ENCODE peak calls at places on chromosomes 2 and 18, in seven cellular contexts. T is activated CD4-positive, alpha-beta T cell treated with anti-CD3 and anti-CD28 coated beads for 24 hours; L is kidney glomerular epithelial cell; X is T follicular helper cell; N is DMS153; B is body of pancreas; O is activated gamma-delta T cell treated with Interleukin-2 at 50 U/mL for 16 hours. Q is an unnamed sample.

GRCh38 chr2:37847792-37848191 is 77.3 kb upstream of the RMDN2 start:
- DNase-seq in T (no peak), L (no peak), X (no peak), N (no peak), B (no peak), O (no peak), Q (no peak)

GRCh38 chr18:6328624-6329016 is 86.1 kb downstream of the L3MBTL4 start:
- DNase-seq in T (no peak), L (no peak), X (no peak), N (no peak), B (peak), O (no peak), Q (no peak)

GRCh38 chr2:119422521-119422920 is 9.1 kb upstream of the TMEM37 start:
- DNase-seq in T (no peak), L (no peak), X (no peak), N (no peak), B (no peak), O (no peak), Q (no peak)

GRCh38 chr2:233074106-233074505 is 14.0 kb downstream of the INPP5D start:
- DNase-seq in T (no peak), L (no peak), X (no peak), N (no peak), B (no peak), O (no peak), Q (no peak)

GRCh38 chr18:61609131-61609530 is 275.9 kb downstream of the CDH20 start:
- DNase-seq in T (no peak), L (no peak), X (no peak), N (no peak), B (no peak), O (no peak), Q (no peak)

GRCh38 chr2:232937278-232937906 is 67.3 kb downstream of the SNORC start:
- DNase-seq in T (no peak), L (peak), X (no peak), N (no peak), B (no peak), O (no peak), Q (no peak)

GRCh38 chr2:168592181-168592831 is 136.2 kb downstream of the CERS6 start:
- DNase-seq in T (no peak), L (no peak), X (no peak), N (no peak), B (no peak), O (no peak), Q (no peak)

GRCh38 chr2:119255760-119256573 is 32.3 kb downstream of the STEAP3 start:
- DNase-seq in T (no peak), L (peak), X (no peak), N (peak), B (no peak), O (no peak), Q (no peak)

GRCh38 chr2:66495788-66496640 is 61.1 kb downstream of the MEIS1 start:
- DNase-seq in T (no peak), L (peak), X (no peak), N (no peak), B (peak), O (no peak), Q (no peak)

GRCh38 chr18:43587538-43588153 is 310.4 kb upstream of the SYT4 start:
- DNase-seq in T (no peak), L (peak), X (no peak), N (peak), B (no peak), O (no peak), Q (no peak)

GRCh38 chr2:13550832-13551231 is 834.1 kb downstream of the TRIB2 start:
- DNase-seq in T (no peak), L (no peak), X (no peak), N (peak), B (no peak), O (no peak), Q (no peak)

GRCh38 chr2:36812196-36812595 is 115.7 kb downstream of the VIT start:
- DNase-seq in T (no peak), L (no peak), X (no peak), N (no peak), B (no peak), O (no peak), Q (no peak)

GRCh38 chr2:189444322-189444721 is 3.0 kb downstream of the WDR75 start:
- DNase-seq in T (no peak), L (no peak), X (no peak), N (no peak), B (no peak), O (no peak), Q (no peak)

GRCh38 chr2:11889854-11890253 is 143.4 kb downstream of the LPIN1 start:
- DNase-seq in T (no peak), L (no peak), X (no peak), N (no peak), B (no peak), O (no peak), Q (no peak)

GRCh38 chr2:203861197-203861596 is 6.4 kb upstream of the CTLA4 start:
- DNase-seq in T (no peak), L (no peak), X (no peak), N (no peak), B (no peak), O (no peak), Q (no peak)

GRCh38 chr2:28348149-28348567 is 44.5 kb upstream of the FOSL2 start:
- DNase-seq in T (no peak), L (no peak), X (no peak), N (no peak), B (no peak), O (peak), Q (peak)

GRCh38 chr18:52219102-52219501 is 120.9 kb upstream of the DCC start:
- DNase-seq in T (no peak), L (no peak), X (no peak), N (no peak), B (no peak), O (no peak), Q (no peak)

GRCh38 chr2:77397763-77398162 is 124.4 kb downstream of the LRRTM4 start:
- DNase-seq in T (no peak), L (peak), X (no peak), N (no peak), B (no peak), O (no peak), Q (no peak)

GRCh38 chr2:144211826-144212225 is 308.1 kb downstream of the ZEB2 start:
- DNase-seq in T (no peak), L (no peak), X (no peak), N (no peak), B (no peak), O (no peak), Q (no peak)

GRCh38 chr18:36075862-36076587 is 8.7 kb upstream of the RPRD1A start:
- DNase-seq in T (no peak), L (no peak), X (no peak), N (peak), B (no peak), O (no peak), Q (no peak)

GRCh38 chr18:69774831-69775230 is 172.8 kb downstream of the CD226 start:
- DNase-seq in T (no peak), L (no peak), X (no peak), N (no peak), B (no peak), O (no peak), Q (no peak)

GRCh38 chr2:69366-70344 is 23.4 kb upstream of the FAM110C start:
- DNase-seq in T (no peak), L (peak), X (no peak), N (peak), B (peak), O (no peak), Q (no peak)

GRCh38 chr2:235063501-235063961 is 111.7 kb downstream of the SH3BP4 start:
- DNase-seq in T (no peak), L (no peak), X (no peak), N (no peak), B (no peak), O (no peak), Q (no peak)

GRCh38 chr2:69119541-69119940 is 106.6 kb downstream of the ANTXR1 start:
- DNase-seq in T (no peak), L (no peak), X (no peak), N (peak), B (no peak), O (no peak), Q (no peak)

GRCh38 chr2:24860631-24861030 is 59.4 kb downstream of the ADCY3 start:
- DNase-seq in T (no peak), L (no peak), X (no peak), N (no peak), B (no peak), O (no peak), Q (no peak)

GRCh38 chr18:52152036-52152435 is 188.0 kb upstream of the DCC start:
- DNase-seq in T (no peak), L (no peak), X (no peak), N (no peak), B (no peak), O (no peak), Q (no peak)

GRCh38 chr2:219451626-219452360 is 17.1 kb downstream of the SPEG start:
- DNase-seq in T (no peak), L (no peak), X (no peak), N (no peak), B (no peak), O (no peak), Q (no peak)

Q was measured in natural killer cell treated with Interleukin-12 subunit alpha and Interleukin-12 subunit beta and Interleukin-15 and Interleukin-18, amount 100 ng/mL, for 72 hours.